ENCODE peak calls at places on chromosomes 2 and 18, in seven cellular contexts. One of them, this sample, is unnamed.
A peak's percentile ranks its signal among the peaks of the same experiment; 100 is the strongest.

GRCh38 chr18:2900742-2901404 is 54.1 kb downstream of the EMILIN2 start:
- DNase-seq in breast epithelium: no peak
- DNase-seq in stomach: no peak
- DNase-seq in prostate gland: no peak
- DNase-seq in psoas muscle: no peak
- DNase-seq in H1: no peak
- DNase-seq in ovary: peak; percentile 19
- DNase-seq in this sample: no peak

GRCh38 chr2:174730530-174731018 is 33.7 kb downstream of the CHRNA1 start:
- DNase-seq in ovary: no peak
- DNase-seq in prostate gland: no peak
- DNase-seq in breast epithelium: no peak
- DNase-seq in psoas muscle: no peak
- DNase-seq in stomach: no peak
- DNase-seq in H1: no peak
- DNase-seq in this sample: no peak

GRCh38 chr18:9082763-9083510 is 19.6 kb upstream of the NDUFV2 start:
- DNase-seq in prostate gland: no peak
- DNase-seq in stomach: no peak
- DNase-seq in ovary: no peak
- DNase-seq in psoas muscle: no peak
- DNase-seq in breast epithelium: no peak
- DNase-seq in H1: no peak
- DNase-seq in this sample: no peak

GRCh38 chr2:108945969-108946368 is 43.1 kb downstream of the EDAR start:
- DNase-seq in breast epithelium: peak; percentile 54
- DNase-seq in prostate gland: peak; percentile 92
- DNase-seq in ovary: no peak
- DNase-seq in psoas muscle: no peak
- DNase-seq in stomach: no peak
- DNase-seq in H1: no peak
- DNase-seq in this sample: no peak

GRCh38 chr2:214076527-214076926 is 334.3 kb upstream of the VWC2L start:
- DNase-seq in prostate gland: no peak
- DNase-seq in stomach: no peak
- DNase-seq in ovary: no peak
- DNase-seq in psoas muscle: no peak
- DNase-seq in H1: no peak
- DNase-seq in breast epithelium: no peak
- DNase-seq in this sample: no peak

GRCh38 chr2:165067958-165068612 is 112.8 kb upstream of the SLC38A11 start:
- DNase-seq in H1: peak; percentile 67
- DNase-seq in ovary: peak; percentile 18
- DNase-seq in psoas muscle: no peak
- DNase-seq in prostate gland: no peak
- DNase-seq in breast epithelium: no peak
- DNase-seq in stomach: no peak
- DNase-seq in this sample: peak; percentile 85

GRCh38 chr2:37698931-37699481 is 27.6 kb upstream of the CDC42EP3 start:
- DNase-seq in psoas muscle: no peak
- DNase-seq in prostate gland: no peak
- DNase-seq in ovary: no peak
- DNase-seq in breast epithelium: no peak
- DNase-seq in H1: no peak
- DNase-seq in stomach: no peak
- DNase-seq in this sample: no peak

GRCh38 chr2:164890533-164890932 is 48.9 kb upstream of the COBLL1 start:
- DNase-seq in stomach: no peak
- DNase-seq in breast epithelium: no peak
- DNase-seq in H1: no peak
- DNase-seq in prostate gland: no peak
- DNase-seq in ovary: no peak
- DNase-seq in psoas muscle: no peak
- DNase-seq in this sample: no peak

GRCh38 chr2:125386074-125386473 is 1269.9 kb upstream of the GYPC start:
- DNase-seq in prostate gland: no peak
- DNase-seq in breast epithelium: no peak
- DNase-seq in ovary: no peak
- DNase-seq in psoas muscle: no peak
- DNase-seq in H1: no peak
- DNase-seq in stomach: no peak
- DNase-seq in this sample: no peak

GRCh38 chr2:186518945-186519344 is 32.9 kb downstream of the ZC3H15 start:
- DNase-seq in psoas muscle: no peak
- DNase-seq in H1: no peak
- DNase-seq in breast epithelium: no peak
- DNase-seq in stomach: no peak
- DNase-seq in prostate gland: no peak
- DNase-seq in ovary: no peak
- DNase-seq in this sample: no peak

GRCh38 chr18:54509793-54510192 is 81.3 kb upstream of the DYNAP start:
- DNase-seq in breast epithelium: no peak
- DNase-seq in ovary: no peak
- DNase-seq in stomach: no peak
- DNase-seq in psoas muscle: no peak
- DNase-seq in H1: no peak
- DNase-seq in prostate gland: no peak
- DNase-seq in this sample: no peak

GRCh38 chr18:67425724-67426123 is 90.8 kb downstream of the DSEL start:
- DNase-seq in prostate gland: no peak
- DNase-seq in H1: no peak
- DNase-seq in breast epithelium: no peak
- DNase-seq in stomach: no peak
- DNase-seq in ovary: no peak
- DNase-seq in psoas muscle: no peak
- DNase-seq in this sample: no peak

GRCh38 chr2:180980185-180980942 is at the start of gene UBE2E3:
- DNase-seq in ovary: peak; percentile 89
- DNase-seq in stomach: peak; percentile 87
- DNase-seq in breast epithelium: peak; percentile 56
- DNase-seq in psoas muscle: peak; percentile 85
- DNase-seq in H1: peak; percentile 91
- DNase-seq in prostate gland: peak; percentile 72
- DNase-seq in this sample: peak; percentile 68

GRCh38 chr2:30807249-30807648 is at the start of gene CAPN13:
- DNase-seq in stomach: peak; percentile 84
- DNase-seq in psoas muscle: no peak
- DNase-seq in H1: no peak
- DNase-seq in breast epithelium: peak; percentile 72
- DNase-seq in ovary: no peak
- DNase-seq in prostate gland: peak; percentile 81
- DNase-seq in this sample: no peak

GRCh38 chr2:176281267-176281666 is 12.0 kb downstream of the MTX2 start:
- DNase-seq in breast epithelium: no peak
- DNase-seq in psoas muscle: no peak
- DNase-seq in prostate gland: no peak
- DNase-seq in stomach: no peak
- DNase-seq in ovary: no peak
- DNase-seq in H1: no peak
- DNase-seq in this sample: no peak

GRCh38 chr2:176283268-176283667 is 14.0 kb downstream of the MTX2 start:
- DNase-seq in H1: no peak
- DNase-seq in breast epithelium: no peak
- DNase-seq in prostate gland: no peak
- DNase-seq in ovary: no peak
- DNase-seq in psoas muscle: no peak
- DNase-seq in stomach: no peak
- DNase-seq in this sample: no peak

GRCh38 chr2:176284451-176285049 is 15.3 kb downstream of the MTX2 start:
- DNase-seq in stomach: no peak
- DNase-seq in psoas muscle: no peak
- DNase-seq in prostate gland: no peak
- DNase-seq in ovary: no peak
- DNase-seq in H1: no peak
- DNase-seq in breast epithelium: no peak
- DNase-seq in this sample: no peak

GRCh38 chr2:176283669-176284068 is 14.4 kb downstream of the MTX2 start:
- DNase-seq in ovary: no peak
- DNase-seq in stomach: no peak
- DNase-seq in psoas muscle: no peak
- DNase-seq in H1: no peak
- DNase-seq in prostate gland: no peak
- DNase-seq in breast epithelium: no peak
- DNase-seq in this sample: no peak

GRCh38 chr2:176285321-176285720 is 16.1 kb downstream of the MTX2 start:
- DNase-seq in stomach: no peak
- DNase-seq in psoas muscle: no peak
- DNase-seq in prostate gland: no peak
- DNase-seq in H1: no peak
- DNase-seq in ovary: no peak
- DNase-seq in breast epithelium: no peak
- DNase-seq in this sample: no peak
- TF ChIP-seq CTCF in stomach: no peak
- TF ChIP-seq CTCF in psoas muscle: no peak
- TF ChIP-seq CTCF in prostate gland: no peak
- TF ChIP-seq CTCF in H1: no peak
- TF ChIP-seq CTCF in ovary: no peak
- TF ChIP-seq CTCF in breast epithelium: no peak
- TF ChIP-seq CTCF in this sample: no peak

GRCh38 chr2:189548686-189549439 is 31.7 kb downstream of the SLC40A1 start:
- DNase-seq in breast epithelium: no peak
- DNase-seq in H1: no peak
- DNase-seq in psoas muscle: no peak
- DNase-seq in stomach: no peak
- DNase-seq in prostate gland: no peak
- DNase-seq in ovary: no peak
- DNase-seq in this sample: no peak
- H3K4me3 ChIP-seq in breast epithelium: no peak overlapping the region
- H3K4me3 ChIP-seq in H1: no peak overlapping the region
- H3K4me3 ChIP-seq in psoas muscle: no peak overlapping the region
- H3K4me3 ChIP-seq in stomach: no peak overlapping the region
- H3K4me3 ChIP-seq in prostate gland: no peak overlapping the region
- H3K4me3 ChIP-seq in ovary: no peak overlapping the region
- H3K4me3 ChIP-seq in this sample: no peak overlapping the region

GRCh38 chr2:133967326-133967725 is 286.5 kb upstream of the MGAT5 start:
- DNase-seq in stomach: no peak
- DNase-seq in prostate gland: no peak
- DNase-seq in H1: no peak
- DNase-seq in psoas muscle: no peak
- DNase-seq in breast epithelium: no peak
- DNase-seq in ovary: no peak
- DNase-seq in this sample: no peak

GRCh38 chr2:133966720-133967304 is 287.1 kb upstream of the MGAT5 start:
- DNase-seq in psoas muscle: no peak
- DNase-seq in H1: no peak
- DNase-seq in breast epithelium: no peak
- DNase-seq in ovary: no peak
- DNase-seq in prostate gland: no peak
- DNase-seq in stomach: no peak
- DNase-seq in this sample: no peak

GRCh38 chr2:133970641-133971040 is 283.2 kb upstream of the MGAT5 start:
- DNase-seq in ovary: no peak
- DNase-seq in H1: no peak
- DNase-seq in psoas muscle: no peak
- DNase-seq in breast epithelium: no peak
- DNase-seq in prostate gland: no peak
- DNase-seq in stomach: no peak
- DNase-seq in this sample: no peak

GRCh38 chr2:133972297-133972696 is 281.6 kb upstream of the MGAT5 start:
- DNase-seq in breast epithelium: no peak
- DNase-seq in ovary: no peak
- DNase-seq in stomach: no peak
- DNase-seq in H1: no peak
- DNase-seq in prostate gland: no peak
- DNase-seq in psoas muscle: no peak
- DNase-seq in this sample: no peak

DNA sequence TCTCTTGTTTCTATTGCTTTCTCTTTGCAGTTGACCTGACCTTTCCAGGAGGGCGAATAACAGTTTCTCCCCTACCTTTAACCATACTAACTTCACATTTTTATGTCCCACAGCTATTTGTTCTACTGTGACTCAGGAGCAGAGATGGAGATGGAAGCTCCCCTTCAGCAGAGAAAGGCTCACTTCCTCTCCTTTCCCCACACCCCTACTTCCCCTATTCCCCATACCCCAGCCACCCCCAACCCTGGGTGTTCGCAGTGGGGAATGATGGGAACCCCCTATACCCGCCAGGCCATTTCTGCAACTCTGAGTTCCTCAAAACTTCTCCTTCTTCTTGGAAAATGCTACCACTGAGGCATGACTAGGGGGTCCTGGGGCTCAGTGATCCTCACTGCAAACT is 285.4 kb upstream of the MGAT5 start:
- DNase-seq in stomach: no peak
- DNase-seq in H1: no peak
- DNase-seq in breast epithelium: no peak
- DNase-seq in ovary: no peak
- DNase-seq in psoas muscle: no peak
- DNase-seq in prostate gland: no peak
- DNase-seq in this sample: no peak
- H3K27ac ChIP-seq in stomach: no peak overlapping the region
- H3K27ac ChIP-seq in H1: no peak overlapping the region
- H3K27ac ChIP-seq in breast epithelium: no peak overlapping the region
- H3K27ac ChIP-seq in ovary: no peak overlapping the region
- H3K27ac ChIP-seq in psoas muscle: no peak overlapping the region
- H3K27ac ChIP-seq in prostate gland: no peak overlapping the region
- H3K27ac ChIP-seq in this sample: no peak overlapping the region

GRCh38 chr2:70766357-70767093 is 1.5 kb downstream of the ADD2 start:
- DNase-seq in breast epithelium: no peak
- DNase-seq in prostate gland: no peak
- DNase-seq in psoas muscle: no peak
- DNase-seq in H1: no peak
- DNase-seq in stomach: no peak
- DNase-seq in ovary: no peak
- DNase-seq in this sample: no peak

GRCh38 chr2:70769450-70769849 is 1.4 kb upstream of the ADD2 start:
- DNase-seq in ovary: no peak
- DNase-seq in psoas muscle: no peak
- DNase-seq in prostate gland: no peak
- DNase-seq in stomach: no peak
- DNase-seq in H1: no peak
- DNase-seq in breast epithelium: no peak
- DNase-seq in this sample: no peak

GRCh38 chr2:70767699-70768584 is at the start of gene ADD2:
- DNase-seq in psoas muscle: peak; percentile 19
- DNase-seq in H1: peak; percentile 80
- DNase-seq in breast epithelium: no peak
- DNase-seq in stomach: no peak
- DNase-seq in prostate gland: no peak
- DNase-seq in ovary: peak; percentile 16
- DNase-seq in this sample: peak; percentile 74

GRCh38 chr2:70767094-70767698 is 804 bp downstream of the ADD2 start:
- DNase-seq in breast epithelium: no peak
- DNase-seq in H1: peak; percentile 80
- DNase-seq in ovary: no peak
- DNase-seq in stomach: no peak
- DNase-seq in prostate gland: no peak
- DNase-seq in psoas muscle: no peak
- DNase-seq in this sample: no peak

DNA sequence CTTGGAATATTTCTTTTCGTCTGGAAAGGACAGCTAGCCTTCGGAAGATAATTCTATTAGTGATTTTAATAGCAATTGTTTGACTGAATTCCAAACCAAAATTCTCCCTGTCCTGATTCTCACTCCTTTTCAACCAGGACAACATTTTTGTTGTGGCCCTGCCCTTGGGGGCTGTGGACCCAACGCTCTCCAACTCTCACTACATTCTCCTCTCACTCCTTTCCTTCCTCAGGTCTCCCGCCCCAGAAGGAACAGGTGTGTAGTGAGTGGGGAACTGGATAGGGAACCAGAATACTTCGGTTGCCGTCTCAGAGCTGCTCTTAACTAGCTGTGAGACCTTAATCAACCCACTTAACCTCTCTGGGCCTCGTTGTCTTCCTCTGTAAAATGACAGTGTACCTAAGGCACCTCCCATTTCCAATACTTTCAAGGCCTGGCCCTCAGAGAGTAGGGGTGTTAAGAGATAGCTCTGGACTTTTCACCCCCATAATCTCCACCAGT is 635 bp upstream of the ADD2 start:
- DNase-seq in ovary: no peak
- DNase-seq in stomach: no peak
- DNase-seq in breast epithelium: no peak
- DNase-seq in H1: no peak
- DNase-seq in psoas muscle: no peak
- DNase-seq in prostate gland: no peak
- DNase-seq in this sample: no peak
- TF ChIP-seq CTCF in ovary: no peak
- TF ChIP-seq CTCF in stomach: no peak
- TF ChIP-seq CTCF in breast epithelium: no peak
- TF ChIP-seq CTCF in H1: no peak
- TF ChIP-seq CTCF in psoas muscle: no peak
- TF ChIP-seq CTCF in prostate gland: no peak
- TF ChIP-seq CTCF in this sample: no peak

This sample was measured in dorsolateral prefrontal cortex.